ENCODE peak calls at places on chromosomes 7 and 10, in seven cellular contexts. G is mesothelial cell of epicardium, P is NCI-H345, V is neural progenitor cell, L is EH, C is Calu3, N is heart right ventricle. B is an unnamed sample.
A peak's percentile ranks its signal among the peaks of the same experiment; 100 is the strongest.

GRCh38 chr10:73905256-73906018 is 5.5 kb upstream of the PLAU start:
- DNase-seq in G (no peak), P (peak; percentile 47), V (no peak), L (peak; percentile 24), C (no peak), N (no peak), B (no peak)

GRCh38 chr7:108328174-108328651 is 128.0 kb downstream of the NRCAM start:
- DNase-seq in G (no peak), P (no peak), V (peak; percentile 82), L (no peak), C (no peak), N (no peak), B (no peak)

GRCh38 chr10:23718946-23719345 is 280.1 kb downstream of the OTUD1 start:
- DNase-seq in G (no peak), P (no peak), V (no peak), L (no peak), C (no peak), N (no peak), B (no peak)

GRCh38 chr7:51366930-51367613 is 50.5 kb upstream of the COBL start:
- DNase-seq in G (peak; percentile 47), P (peak; percentile 78), V (peak; percentile 87), L (no peak), C (peak; percentile 76), N (peak; percentile 30), B (peak; percentile 40)

GRCh38 chr7:25864511-25864910 is 287.5 kb upstream of the NFE2L3 start:
- DNase-seq in G (no peak), P (no peak), V (no peak), L (no peak), C (no peak), N (no peak), B (no peak)

GRCh38 chr7:91553410-91553895 is 289.2 kb downstream of the FZD1 start:
- DNase-seq in G (no peak), P (no peak), V (no peak), L (no peak), C (no peak), N (no peak), B (no peak)

GRCh38 chr7:139075031-139075652 is 34.4 kb downstream of the ZC3HAV1 start:
- DNase-seq in G (peak; percentile 50), P (peak; percentile 83), V (peak; percentile 82), L (peak; percentile 84), C (peak; percentile 65), N (peak; percentile 79), B (peak; percentile 89)

GRCh38 chr7:25726682-25727357 is 425.2 kb upstream of the NFE2L3 start:
- DNase-seq in G (no peak), P (no peak), V (peak; percentile 40), L (no peak), C (no peak), N (no peak), B (no peak)

GRCh38 chr7:86667732-86668131 is 24.0 kb downstream of the GRM3 start:
- DNase-seq in G (no peak), P (peak; percentile 31), V (peak; percentile 66), L (no peak), C (no peak), N (no peak), B (no peak)

GRCh38 chr10:132963430-132963960 is 21.1 kb upstream of the CFAP46 start:
- DNase-seq in G (no peak), P (no peak), V (no peak), L (no peak), C (no peak), N (no peak), B (no peak)

GRCh38 chr7:151876899-151877777 is at the start of gene PRKAG2:
- DNase-seq in G (peak; percentile 58), P (peak; percentile 83), V (peak; percentile 82), L (peak; percentile 26), C (peak; percentile 39), N (peak; percentile 59), B (peak; percentile 32)

GRCh38 chr10:112435013-112435619 is 11.6 kb downstream of the ZDHHC6 start:
- DNase-seq in G (no peak), P (no peak), V (peak; percentile 8), L (peak; percentile 47), C (no peak), N (no peak), B (peak; percentile 67)

GRCh38 chr7:148738737-148739535 is 40.2 kb downstream of the CUL1 start:
- DNase-seq in G (no peak), P (no peak), V (no peak), L (peak; percentile 30), C (no peak), N (no peak), B (no peak)

GRCh38 chr7:112646787-112647186 is 143.4 kb downstream of the TMEM168 start:
- DNase-seq in G (no peak), P (no peak), V (peak; percentile 77), L (no peak), C (no peak), N (no peak), B (no peak)

GRCh38 chr7:47734287-47734948 is 152.5 kb upstream of the TNS3 start:
- DNase-seq in G (no peak), P (no peak), V (no peak), L (no peak), C (no peak), N (no peak), B (no peak)

GRCh38 chr7:97025130-97025499 is 484 bp upstream of the DLX5 start:
- DNase-seq in G (no peak), P (no peak), V (no peak), L (no peak), C (no peak), N (no peak), B (no peak)

GRCh38 chr10:9605231-9605630 is 1412.4 kb upstream of the CELF2 start:
- DNase-seq in G (no peak), P (no peak), V (no peak), L (peak; percentile 13), C (no peak), N (no peak), B (no peak)

GRCh38 chr7:132276986-132277716 is 299.1 kb downstream of the PLXNA4 start:
- DNase-seq in G (no peak), P (no peak), V (no peak), L (peak; percentile 44), C (no peak), N (no peak), B (peak; percentile 33)

GRCh38 chr7:138247568-138248328 is 171.5 kb downstream of the AKR1D1 start:
- DNase-seq in G (no peak), P (no peak), V (peak; percentile 33), L (no peak), C (no peak), N (no peak), B (peak; percentile 79)

GRCh38 chr7:26101471-26102151 is 50.4 kb upstream of the NFE2L3 start:
- DNase-seq in G (no peak), P (no peak), V (peak; percentile 86), L (no peak), C (no peak), N (no peak), B (no peak)

GRCh38 chr7:24438232-24438631 is 135.0 kb upstream of the PALS2 start:
- DNase-seq in G (no peak), P (no peak), V (no peak), L (no peak), C (no peak), N (no peak), B (no peak)

GRCh38 chr10:60536529-60537114 is 146.9 kb upstream of the ANK3 start:
- DNase-seq in G (no peak), P (no peak), V (no peak), L (peak; percentile 25), C (no peak), N (no peak), B (peak; percentile 51)

GRCh38 chr7:95592570-95592969 is 3.7 kb downstream of the PDK4 start:
- DNase-seq in G (no peak), P (no peak), V (no peak), L (no peak), C (no peak), N (no peak), B (no peak)

GRCh38 chr7:73932364-73932763 is 71.4 kb downstream of the TMEM270 start:
- DNase-seq in G (no peak), P (no peak), V (no peak), L (no peak), C (no peak), N (no peak), B (no peak)

GRCh38 chr10:35421553-35422178 is 85.4 kb downstream of the CCNY start:
- DNase-seq in G (no peak), P (no peak), V (no peak), L (peak; percentile 95), C (no peak), N (no peak), B (peak; percentile 94)

GRCh38 chr7:2807455-2807845 is 36.7 kb downstream of the GNA12 start:
- DNase-seq in G (no peak), P (no peak), V (no peak), L (no peak), C (no peak), N (no peak), B (no peak)

GRCh38 chr7:12759112-12759511 is 71.7 kb downstream of the ARL4A start:
- DNase-seq in G (no peak), P (no peak), V (no peak), L (peak; percentile 5), C (no peak), N (no peak), B (no peak)

GRCh38 chr7:155248366-155248756 is 49.3 kb upstream of the INSIG1 start:
- DNase-seq in G (no peak), P (no peak), V (no peak), L (no peak), C (no peak), N (no peak), B (no peak)

GRCh38 chr7:37009282-37009681 is 285.0 kb upstream of the AOAH start:
- DNase-seq in G (no peak), P (no peak), V (no peak), L (no peak), C (no peak), N (no peak), B (no peak)

GRCh38 chr10:113420733-113421200 is 132.1 kb upstream of the HABP2 start:
- DNase-seq in G (no peak), P (no peak), V (no peak), L (no peak), C (no peak), N (no peak), B (no peak)